ENCODE peak calls at places on chromosome 6, in seven cellular contexts. L is astrocyte of the hippocampus; Z is lower leg skin; E is lung; X is activated CD8-positive, alpha-beta T cell treated with anti-CD3 and anti-CD28 coated beads, Interleukin-2, amount 10 ng/mL, durations not matched to agents 7 days and 5 days; P is stimulated activated CD4-positive, alpha-beta T cell treated with anti-CD3 and anti-CD28 coated beads, TNF-alpha, amount 100 ng/mL, for 4 hours; N is tibial nerve. Q is an unnamed sample.

GRCh38 chr6:87308970-87309369 is 13.4 kb upstream of the SMIM8 start:
- DNase-seq in L (no peak), Z (no peak), N (no peak), P (no peak), E (no peak), X (no peak), Q (no peak)

GRCh38 chr6:44267252-44267651 is 1.9 kb upstream of the NFKBIE start:
- DNase-seq in L (no peak), Z (no peak), X (no peak), E (no peak), P (no peak), N (no peak), Q (no peak)

GRCh38 chr6:77133031-77133430 is 330.3 kb downstream of the HTR1B start:
- DNase-seq in P (no peak), L (no peak), E (no peak), X (no peak), Z (no peak), N (no peak), Q (no peak)

GRCh38 chr6:33202799-33203198 is 1.7 kb upstream of the HSD17B8 start:
- DNase-seq in L (no peak), N (no peak), P (no peak), Z (peak), X (no peak), E (no peak), Q (peak)

GRCh38 chr6:25012657-25013056 is 76.9 kb upstream of the RIPOR2 start:
- DNase-seq in X (no peak), P (no peak), E (no peak), L (no peak), Z (no peak), N (no peak), Q (no peak)

GRCh38 chr6:4581468-4582420 is 194.5 kb upstream of the CDYL start:
- DNase-seq in Z (peak), P (no peak), N (no peak), X (no peak), L (peak), E (no peak), Q (no peak)

GRCh38 chr6:63636516-63636968 is 940 bp downstream of the PHF3 start:
- DNase-seq in P (peak), E (peak), Z (peak), N (peak), L (peak), X (peak), Q (peak)

GRCh38 chr6:82251942-82252341 is 4.4 kb upstream of the IBTK start:
- DNase-seq in L (peak), P (no peak), E (no peak), X (no peak), N (no peak), Z (no peak), Q (no peak)

GRCh38 chr6:111843347-111844147 is 29.7 kb downstream of the FYN start:
- DNase-seq in E (no peak), L (peak), N (no peak), Z (no peak), X (peak), P (no peak), Q (no peak)

GRCh38 chr6:29651413-29652197 is 5.3 kb upstream of the MOG start:
- DNase-seq in E (no peak), X (no peak), P (no peak), L (peak), Z (no peak), N (no peak), Q (no peak)

GRCh38 chr6:166313255-166314070 is 5.3 kb upstream of the PRR18 start:
- DNase-seq in N (no peak), E (no peak), P (no peak), X (peak), Z (peak), L (peak), Q (peak)

GRCh38 chr6:7140631-7141366 is 33.0 kb downstream of the RREB1 start:
- DNase-seq in Z (peak), E (peak), N (peak), P (peak), X (peak), L (peak), Q (peak)

GRCh38 chr6:138996524-138996923 is 8.5 kb upstream of the REPS1 start:
- DNase-seq in Z (no peak), P (no peak), E (no peak), X (no peak), N (no peak), L (no peak), Q (no peak)

GRCh38 chr6:158046201-158047119 is 64.8 kb downstream of the SYNJ2 start:
- DNase-seq in Z (no peak), L (no peak), X (peak), N (no peak), E (no peak), P (no peak), Q (no peak)

GRCh38 chr6:69155467-69155866 is 520.4 kb downstream of the ADGRB3 start:
- DNase-seq in L (peak), N (no peak), X (no peak), E (no peak), Z (no peak), P (no peak), Q (no peak)

GRCh38 chr6:137104926-137105325 is 60.2 kb upstream of the IL20RA start:
- DNase-seq in N (no peak), L (no peak), P (no peak), Z (no peak), E (no peak), X (no peak), Q (no peak)

Q was measured in tibial artery.